ENCODE peak calls at places on chromosomes 4 and X, in five cellular contexts. U is mesothelial cell of epicardium; N is NCI-H460; O is activated CD4-positive, alpha-beta T cell treated with anti-CD3 and anti-CD28 coated beads, Interleukin-2, amount 50 U/mL, for 4 hours; P is astrocyte of the cerebellum. K is an unnamed sample.

GRCh38 chrX:38882894-38883620 is 81.8 kb downstream of the MID1IP1 start:
- DNase-seq in U (no peak), N (peak), O (no peak), P (peak), K (no peak)

GRCh38 chr4:188145626-188146025 is 6.4 kb downstream of the TRIML1 start:
- DNase-seq in U (no peak), N (no peak), O (no peak), P (no peak), K (no peak)

GRCh38 chr4:154073107-154073817 is 284.4 kb upstream of the SFRP2 start:
- DNase-seq in U (no peak), N (no peak), O (no peak), P (peak), K (no peak)

GRCh38 chr4:20825493-20825892 is 125.2 kb downstream of the PACRGL start:
- DNase-seq in U (no peak), N (no peak), O (no peak), P (no peak), K (no peak)

GRCh38 chr4:105966046-105966445 is 70.8 kb downstream of the NPNT start:
- DNase-seq in U (no peak), N (no peak), O (no peak), P (peak), K (no peak)

GRCh38 chr4:148089624-148090023 is 352.6 kb downstream of the NR3C2 start:
- DNase-seq in U (no peak), N (no peak), O (no peak), P (no peak), K (no peak)

GRCh38 chrX:71095971-71096701 is 485 bp downstream of the FOXO4 start:
- DNase-seq in U (no peak), N (no peak), O (no peak), P (peak), K (no peak)

GRCh38 chr4:137534516-137534915 is 2.2 kb upstream of the PCDH18 start:
- DNase-seq in U (no peak), N (no peak), O (no peak), P (no peak), K (no peak)

GRCh38 chrX:16208601-16209000 is 41.3 kb downstream of the MAGEB17 start:
- DNase-seq in U (no peak), N (no peak), O (no peak), P (no peak), K (no peak)

GRCh38 chr4:89356086-89356485 is 48.5 kb upstream of the GPRIN3 start:
- DNase-seq in U (no peak), N (no peak), O (no peak), P (no peak), K (no peak)

GRCh38 chr4:185662030-185662778 is 126.9 kb upstream of the PDLIM3 start:
- DNase-seq in U (no peak), N (no peak), O (no peak), P (no peak), K (no peak)

GRCh38 chrX:110145854-110146253 is 142.9 kb downstream of the TMEM164 start:
- DNase-seq in U (no peak), N (peak), O (no peak), P (no peak), K (no peak)

GRCh38 chr4:153115322-153116100 is 88.7 kb upstream of the TRIM2 start:
- DNase-seq in U (no peak), N (no peak), O (peak), P (no peak), K (no peak)

GRCh38 chr4:91267543-91267942 is 1036.2 kb upstream of the GRID2 start:
- DNase-seq in U (no peak), N (no peak), O (no peak), P (no peak), K (no peak)

GRCh38 chrX:98380556-98380955 is 1496.8 kb downstream of the RPA4 start:
- DNase-seq in U (no peak), N (no peak), O (no peak), P (no peak), K (peak)

GRCh38 chr4:85778809-85779124 is 303.8 kb downstream of the ARHGAP24 start:
- DNase-seq in U (no peak), N (no peak), O (no peak), P (no peak), K (no peak)

GRCh38 chr4:34731045-34731444 is 1513.3 kb downstream of the ARAP2 start:
- DNase-seq in U (no peak), N (no peak), O (no peak), P (peak), K (no peak)

GRCh38 chrX:150032742-150033141 is 94.5 kb upstream of the EOLA2 start:
- DNase-seq in U (no peak), N (peak), O (no peak), P (no peak), K (no peak)

GRCh38 chrX:139077303-139078131 is 366.0 kb upstream of the FGF13 start:
- DNase-seq in U (no peak), N (no peak), O (no peak), P (no peak), K (no peak)

GRCh38 chr4:154517591-154517990 is 26.0 kb upstream of the DCHS2 start:
- DNase-seq in U (no peak), N (no peak), O (no peak), P (no peak), K (no peak)

GRCh38 chr4:62004881-62005280 is 804.8 kb downstream of the ADGRL3 start:
- DNase-seq in U (no peak), N (no peak), O (no peak), P (no peak), K (no peak)

GRCh38 chr4:140172960-140173359 is 19.0 kb upstream of the MAML3 start:
- DNase-seq in U (no peak), N (no peak), O (no peak), P (no peak), K (no peak)

GRCh38 chr4:58760737-58761136 is 1650.6 kb upstream of the IGFBP7 start:
- DNase-seq in U (no peak), N (no peak), O (no peak), P (no peak), K (no peak)

GRCh38 chr4:156968479-156968984 is 3.1 kb downstream of the PDGFC start:
- DNase-seq in U (peak), N (peak), O (no peak), P (peak), K (peak)

GRCh38 chr4:53925050-53925605 is 139.3 kb downstream of the CHIC2 start:
- DNase-seq in U (no peak), N (no peak), O (no peak), P (no peak), K (no peak)

GRCh38 chr4:36785965-36786364 is 458.6 kb upstream of the NWD2 start:
- DNase-seq in U (no peak), N (peak), O (no peak), P (no peak), K (no peak)

GRCh38 chr4:89745708-89746107 is 91.3 kb downstream of the SNCA start:
- DNase-seq in U (no peak), N (no peak), O (no peak), P (no peak), K (no peak)

GRCh38 chr4:88629826-88630225 is 37.5 kb downstream of the HERC3 start:
- DNase-seq in U (no peak), N (no peak), O (no peak), P (no peak), K (no peak)

GRCh38 chrX:109987884-109988283 is 15.0 kb upstream of the TMEM164 start:
- DNase-seq in U (no peak), N (no peak), O (no peak), P (no peak), K (no peak)